ENCODE peak calls at places on chromosomes 13 and 19, in six cellular contexts. One of them, this sample, is unnamed.

GRCh38 chr13:112445411-112446271 is 69.5 kb downstream of the SPACA7 start:
- DNase-seq in NCI-H1417: no peak
- DNase-seq in glutamatergic neuron: no peak
- DNase-seq in H54: no peak
- DNase-seq in activated naive CD8-positive, alpha-beta T cell treated with anti-CD3 and anti-CD28 coated beads, Interleukin-2, amount 50 U/mL, for 24 hours: no peak
- DNase-seq in MV-4-11: no peak
- DNase-seq in this sample: no peak

GRCh38 chr13:20573186-20573585 is 6.2 kb downstream of the IFT88 start:
- DNase-seq in activated naive CD8-positive, alpha-beta T cell treated with anti-CD3 and anti-CD28 coated beads, Interleukin-2, amount 50 U/mL, for 24 hours: no peak
- DNase-seq in glutamatergic neuron: no peak
- DNase-seq in H54: no peak
- DNase-seq in MV-4-11: no peak
- DNase-seq in NCI-H1417: no peak
- DNase-seq in this sample: no peak

GRCh38 chr13:44758595-44759221 is 182.6 kb upstream of the TSC22D1 start:
- DNase-seq in NCI-H1417: peak
- DNase-seq in MV-4-11: no peak
- DNase-seq in glutamatergic neuron: no peak
- DNase-seq in activated naive CD8-positive, alpha-beta T cell treated with anti-CD3 and anti-CD28 coated beads, Interleukin-2, amount 50 U/mL, for 24 hours: peak
- DNase-seq in H54: peak
- DNase-seq in this sample: peak

GRCh38 chr19:47723573-47723923 is 10.3 kb downstream of the EHD2 start:
- DNase-seq in H54: no peak
- DNase-seq in MV-4-11: peak
- DNase-seq in NCI-H1417: no peak
- DNase-seq in glutamatergic neuron: no peak
- DNase-seq in activated naive CD8-positive, alpha-beta T cell treated with anti-CD3 and anti-CD28 coated beads, Interleukin-2, amount 50 U/mL, for 24 hours: no peak
- DNase-seq in this sample: no peak

GRCh38 chr13:33927315-33927714 is 109.4 kb downstream of the RFC3 start:
- DNase-seq in MV-4-11: peak
- DNase-seq in activated naive CD8-positive, alpha-beta T cell treated with anti-CD3 and anti-CD28 coated beads, Interleukin-2, amount 50 U/mL, for 24 hours: no peak
- DNase-seq in glutamatergic neuron: no peak
- DNase-seq in NCI-H1417: no peak
- DNase-seq in H54: peak
- DNase-seq in this sample: no peak

GRCh38 chr13:45178349-45179142 is 22.3 kb downstream of the KCTD4 start:
- DNase-seq in activated naive CD8-positive, alpha-beta T cell treated with anti-CD3 and anti-CD28 coated beads, Interleukin-2, amount 50 U/mL, for 24 hours: peak
- DNase-seq in H54: no peak
- DNase-seq in glutamatergic neuron: no peak
- DNase-seq in MV-4-11: no peak
- DNase-seq in NCI-H1417: no peak
- DNase-seq in this sample: no peak

GRCh38 chr19:34220472-34221063 is 33.8 kb upstream of the GARRE1 start:
- DNase-seq in glutamatergic neuron: peak
- DNase-seq in MV-4-11: peak
- DNase-seq in activated naive CD8-positive, alpha-beta T cell treated with anti-CD3 and anti-CD28 coated beads, Interleukin-2, amount 50 U/mL, for 24 hours: peak
- DNase-seq in H54: no peak
- DNase-seq in NCI-H1417: peak
- DNase-seq in this sample: peak

GRCh38 chr19:35048911-35049411 is 7.4 kb downstream of the HPN start:
- DNase-seq in glutamatergic neuron: no peak
- DNase-seq in MV-4-11: no peak
- DNase-seq in NCI-H1417: peak
- DNase-seq in activated naive CD8-positive, alpha-beta T cell treated with anti-CD3 and anti-CD28 coated beads, Interleukin-2, amount 50 U/mL, for 24 hours: no peak
- DNase-seq in H54: no peak
- DNase-seq in this sample: peak

GRCh38 chr19:46967578-46968018 is 52.0 kb upstream of the NPAS1 start:
- DNase-seq in MV-4-11: peak
- DNase-seq in NCI-H1417: no peak
- DNase-seq in glutamatergic neuron: no peak
- DNase-seq in H54: no peak
- DNase-seq in activated naive CD8-positive, alpha-beta T cell treated with anti-CD3 and anti-CD28 coated beads, Interleukin-2, amount 50 U/mL, for 24 hours: no peak
- DNase-seq in this sample: no peak

GRCh38 chr13:29948246-29948645 is 97.8 kb upstream of the UBL3 start:
- DNase-seq in glutamatergic neuron: no peak
- DNase-seq in activated naive CD8-positive, alpha-beta T cell treated with anti-CD3 and anti-CD28 coated beads, Interleukin-2, amount 50 U/mL, for 24 hours: no peak
- DNase-seq in NCI-H1417: no peak
- DNase-seq in MV-4-11: no peak
- DNase-seq in H54: no peak
- DNase-seq in this sample: no peak

GRCh38 chr13:76715621-76716020 is 170.6 kb downstream of the KCTD12 start:
- DNase-seq in H54: no peak
- DNase-seq in MV-4-11: no peak
- DNase-seq in NCI-H1417: no peak
- DNase-seq in activated naive CD8-positive, alpha-beta T cell treated with anti-CD3 and anti-CD28 coated beads, Interleukin-2, amount 50 U/mL, for 24 hours: no peak
- DNase-seq in glutamatergic neuron: no peak
- DNase-seq in this sample: no peak

GRCh38 chr13:101489635-101490034 is 37.2 kb downstream of the ITGBL1 start:
- DNase-seq in MV-4-11: no peak
- DNase-seq in activated naive CD8-positive, alpha-beta T cell treated with anti-CD3 and anti-CD28 coated beads, Interleukin-2, amount 50 U/mL, for 24 hours: no peak
- DNase-seq in glutamatergic neuron: no peak
- DNase-seq in H54: peak
- DNase-seq in NCI-H1417: no peak
- DNase-seq in this sample: no peak

GRCh38 chr13:112828082-112828699 is 138.4 kb downstream of the ATP11A start:
- DNase-seq in MV-4-11: no peak
- DNase-seq in H54: no peak
- DNase-seq in activated naive CD8-positive, alpha-beta T cell treated with anti-CD3 and anti-CD28 coated beads, Interleukin-2, amount 50 U/mL, for 24 hours: no peak
- DNase-seq in NCI-H1417: no peak
- DNase-seq in glutamatergic neuron: no peak
- DNase-seq in this sample: no peak

GRCh38 chr13:45393941-45394570 is 24.1 kb downstream of the SLC25A30 start:
- DNase-seq in H54: peak
- DNase-seq in MV-4-11: peak
- DNase-seq in glutamatergic neuron: peak
- DNase-seq in NCI-H1417: peak
- DNase-seq in activated naive CD8-positive, alpha-beta T cell treated with anti-CD3 and anti-CD28 coated beads, Interleukin-2, amount 50 U/mL, for 24 hours: peak
- DNase-seq in this sample: no peak

GRCh38 chr19:55152017-55152416 is 3.0 kb upstream of the TNNT1 start:
- DNase-seq in glutamatergic neuron: no peak
- DNase-seq in activated naive CD8-positive, alpha-beta T cell treated with anti-CD3 and anti-CD28 coated beads, Interleukin-2, amount 50 U/mL, for 24 hours: no peak
- DNase-seq in MV-4-11: peak
- DNase-seq in NCI-H1417: no peak
- DNase-seq in H54: no peak
- DNase-seq in this sample: no peak

GRCh38 chr19:40398417-40399056 is 8.6 kb upstream of the HIPK4 start:
- DNase-seq in H54: no peak
- DNase-seq in MV-4-11: no peak
- DNase-seq in glutamatergic neuron: peak
- DNase-seq in activated naive CD8-positive, alpha-beta T cell treated with anti-CD3 and anti-CD28 coated beads, Interleukin-2, amount 50 U/mL, for 24 hours: peak
- DNase-seq in NCI-H1417: peak
- DNase-seq in this sample: peak

This sample was measured in NCI-H774.